ENCODE peak calls at places on chromosomes 13 and 19, in five cellular contexts. G is left lung, X is OCI-LY7, O is fibroblast of mammary gland, Z is brain microvascular endothelial cell. E is an unnamed sample.
A peak's percentile ranks its signal among the peaks of the same experiment; 100 is the strongest.

GRCh38 chr19:40717325-40717879 is 490 bp downstream of the ITPKC start:
- DNase-seq in X (no peak), O (peak; percentile 39), G (no peak), Z (peak; percentile 43), E (no peak)

GRCh38 chr19:48685583-48685982 is 10.2 kb upstream of the FUT2 start:
- DNase-seq in G (no peak), O (no peak), X (no peak), Z (no peak), E (no peak)

GRCh38 chr19:339262-339887 is 5.2 kb downstream of the MIER2 start:
- DNase-seq in X (no peak), O (peak; percentile 60), G (no peak), Z (peak; percentile 75), E (peak; percentile 23)

GRCh38 chr13:91748416-91749089 is 350.1 kb downstream of the GPC5 start:
- DNase-seq in G (no peak), X (no peak), O (no peak), Z (no peak), E (no peak)

GRCh38 chr19:48970923-48971395 is 5.8 kb downstream of the FTL start:
- DNase-seq in O (peak; percentile 77), G (peak; percentile 84), Z (peak; percentile 62), X (peak; percentile 90), E (peak; percentile 84)

GRCh38 chr19:47839913-47840312 is 18.2 kb downstream of the CRX start:
- DNase-seq in Z (no peak), G (no peak), O (no peak), X (no peak), E (no peak)

GRCh38 chr19:18282021-18282787 is 782 bp upstream of the JUND start:
- DNase-seq in G (no peak), X (peak; percentile 47), O (peak; percentile 76), Z (no peak), E (no peak)

GRCh38 chr13:112674412-112675383 is 15.1 kb upstream of the ATP11A start:
- DNase-seq in X (no peak), G (no peak), O (no peak), Z (no peak), E (peak; percentile 79)

GRCh38 chr13:53129864-53130393 is 101.3 kb downstream of the OLFM4 start:
- DNase-seq in G (no peak), X (no peak), O (no peak), Z (no peak), E (no peak)

GRCh38 chr13:26679411-26679810 is 81.2 kb downstream of the GPR12 start:
- DNase-seq in X (no peak), G (no peak), O (peak; percentile 73), Z (peak; percentile 24), E (peak; percentile 52)

GRCh38 chr19:35721374-35721773 is 3.6 kb downstream of the KMT2B start:
- DNase-seq in G (no peak), O (no peak), Z (no peak), X (no peak), E (no peak)

DNA sequence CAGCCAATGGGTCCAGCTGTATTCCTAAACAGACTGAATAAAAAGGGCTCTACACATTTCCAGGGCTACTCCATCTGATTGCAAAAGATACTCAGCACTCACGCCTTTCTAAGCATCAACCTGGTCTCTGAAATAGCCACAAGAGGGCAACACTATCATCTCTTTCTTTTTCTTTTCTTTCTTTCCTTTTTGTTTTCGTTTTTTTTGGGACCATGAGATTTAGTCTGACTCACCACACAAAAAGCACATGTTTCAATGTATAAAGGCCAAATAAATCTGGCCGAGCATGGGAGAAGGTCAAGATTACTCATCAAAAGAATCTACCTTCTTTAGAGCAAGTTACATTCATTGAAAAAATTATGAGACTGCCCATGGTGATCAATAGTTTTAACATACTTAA is 805.6 kb upstream of the ARGLU1 start:
- DNase-seq in O (peak; percentile 79), Z (peak; percentile 70), G (no peak), X (no peak), E (peak; percentile 88)
- TF ChIP-seq CTCF in O (peak; percentile 61), Z (peak; percentile 77), G (peak; percentile 37), X (peak; percentile 45), E (peak; percentile 71)

GRCh38 chr13:42270857-42271215 is 1.1 kb upstream of the AKAP11 start:
- DNase-seq in X (no peak), Z (no peak), O (no peak), G (no peak), E (no peak)
- H3K4me3 ChIP-seq in X (peak overlapping the region; percentile 82), Z (peak overlapping the region; percentile 84), O (peak overlapping the region; percentile 75), G (peak overlapping the region; percentile 80), E (peak overlapping the region; percentile 88)

GRCh38 chr13:40812724-40813445 is 23.5 kb downstream of the SLC25A15 start:
- DNase-seq in O (peak; percentile 65), Z (peak; percentile 27), X (no peak), G (no peak), E (peak; percentile 12)

GRCh38 chr13:40814803-40815202 is 25.4 kb downstream of the SLC25A15 start:
- DNase-seq in G (no peak), X (no peak), Z (no peak), O (peak; percentile 5), E (peak; percentile 12)

GRCh38 chr13:40809471-40809870 is 20.1 kb downstream of the SLC25A15 start:
- DNase-seq in G (no peak), X (no peak), O (no peak), Z (no peak), E (no peak)

GRCh38 chr13:40812102-40812501 is 22.7 kb downstream of the SLC25A15 start:
- DNase-seq in O (no peak), G (no peak), X (peak; percentile 27), Z (no peak), E (no peak)

DNA sequence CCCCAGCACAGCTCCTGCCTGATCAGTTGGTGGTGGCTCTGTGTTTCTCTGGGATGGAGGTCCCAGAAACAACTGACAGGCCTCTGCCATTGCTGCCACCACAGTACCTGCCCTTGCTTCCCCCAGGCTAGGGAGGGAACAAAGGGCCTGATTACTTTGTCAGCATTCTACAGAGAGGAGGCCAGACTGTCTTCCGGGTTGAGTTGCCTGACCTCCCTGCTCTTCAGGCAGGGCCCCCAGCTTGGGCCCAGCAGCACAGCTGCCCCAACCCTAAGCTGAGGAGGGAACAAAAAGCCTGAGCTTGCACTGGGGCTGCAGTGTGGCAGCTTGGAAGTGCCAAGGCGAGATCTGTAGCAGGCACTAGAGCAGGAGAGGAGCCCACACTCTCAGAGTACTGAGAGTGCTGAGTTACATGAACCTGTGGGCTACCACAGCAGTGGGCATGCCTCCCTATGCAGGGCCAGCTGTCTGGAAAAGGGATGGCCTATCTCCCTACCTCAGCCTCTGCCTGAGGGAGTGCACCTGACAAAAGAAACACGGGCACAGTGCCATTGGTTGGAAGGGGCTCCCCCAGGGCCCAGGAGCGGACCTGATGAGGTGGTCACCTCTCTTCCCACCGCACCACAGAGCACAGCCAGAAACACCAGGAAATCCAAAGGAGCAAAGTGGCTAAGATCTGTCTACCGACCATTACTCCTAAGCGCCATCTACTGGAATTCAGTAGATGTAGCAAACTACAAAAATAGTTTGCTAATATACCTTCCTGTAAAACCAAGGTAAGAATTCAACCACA is 24.4 kb downstream of the SLC25A15 start:
- DNase-seq in Z (peak; percentile 16), O (peak; percentile 37), X (peak; percentile 73), G (no peak), E (peak; percentile 56)
- TF ChIP-seq CTCF in Z (peak; percentile 65), O (peak; percentile 57), X (peak; percentile 91), G (peak; percentile 47), E (peak; percentile 76)

DNA sequence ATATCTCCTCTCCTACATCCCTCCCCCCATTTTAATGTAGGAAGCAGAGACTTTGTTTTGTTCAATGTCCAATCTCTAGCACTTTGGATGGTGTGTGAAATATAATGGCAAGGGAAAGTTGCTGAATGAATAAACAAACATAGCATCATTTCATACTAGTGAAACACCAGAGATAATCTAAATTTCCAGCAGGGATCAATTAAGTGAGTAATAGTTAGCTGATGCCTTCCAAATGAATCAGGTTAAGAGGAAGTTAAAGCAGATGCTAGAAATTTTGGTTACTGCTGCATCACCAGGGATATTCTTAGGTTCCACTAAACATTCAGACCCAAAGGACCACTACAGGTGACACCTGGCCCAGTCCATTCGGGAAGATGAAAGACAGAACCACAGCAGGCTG is 8.1 kb downstream of the MRPS31 start:
- DNase-seq in O (peak; percentile 77), G (no peak), Z (no peak), X (no peak), E (no peak)
- H3K4me3 ChIP-seq in O (no peak overlapping the region), G (no peak overlapping the region), Z (no peak overlapping the region), X (peak overlapping the region; percentile 0), E (no peak overlapping the region)

DNA sequence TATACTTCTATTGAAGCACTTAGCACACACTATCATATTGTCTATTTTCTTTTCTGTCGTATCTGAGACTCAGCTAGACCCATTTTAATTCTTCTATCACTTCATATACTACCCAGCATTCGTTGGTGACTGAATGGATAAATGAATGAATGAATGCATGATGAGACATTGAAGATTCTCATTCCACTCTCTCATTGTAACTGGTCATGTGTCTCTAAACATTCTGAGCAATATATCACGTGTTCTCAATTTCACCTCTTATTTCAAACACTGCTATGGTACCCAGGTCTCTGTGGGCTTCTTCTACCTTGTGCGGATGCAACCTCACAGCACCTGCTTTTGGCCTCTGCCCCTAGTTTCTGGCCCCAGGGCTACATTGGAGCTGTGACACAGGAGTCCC is 65.2 kb upstream of the USPL1 start:
- DNase-seq in G (no peak), X (no peak), O (no peak), Z (no peak), E (no peak)
- TF ChIP-seq CTCF in G (no peak), X (no peak), O (no peak), Z (no peak), E (no peak)

GRCh38 chr19:55459950-55460657 is 1.3 kb downstream of the ISOC2 start:
- DNase-seq in X (no peak), O (peak; percentile 34), G (no peak), Z (no peak), E (peak; percentile 75)
- H3K4me3 ChIP-seq in X (peak overlapping the region; percentile 94), O (peak overlapping the region; percentile 86), G (no peak overlapping the region), Z (peak overlapping the region; percentile 92), E (peak overlapping the region; percentile 73)

E was measured in fibroblast of villous mesenchyme.